ENCODE peak calls at places on chromosomes 3 and 15, in six cellular contexts. One of them, this sample, is unnamed.

GRCh38 chr3:133486658-133487057 is 86.8 kb downstream of the BFSP2 start:
- DNase-seq in HepG2: no peak
- DNase-seq in K562: no peak
- DNase-seq in GM12892: no peak
- DNase-seq in H1: no peak
- DNase-seq in GM12878: no peak
- DNase-seq in this sample: no peak

GRCh38 chr15:71154607-71155200 is 39.4 kb downstream of the THSD4 start:
- DNase-seq in HepG2: no peak
- DNase-seq in K562: no peak
- DNase-seq in GM12892: no peak
- DNase-seq in H1: no peak
- DNase-seq in GM12878: no peak
- DNase-seq in this sample: no peak

GRCh38 chr3:128559486-128560225 is 66.7 kb upstream of the GATA2 start:
- DNase-seq in HepG2: no peak
- DNase-seq in K562: no peak
- DNase-seq in GM12892: no peak
- DNase-seq in H1: no peak
- DNase-seq in GM12878: no peak
- DNase-seq in this sample: no peak

GRCh38 chr3:185328324-185329004 is 34.5 kb upstream of the MAP3K13 start:
- DNase-seq in HepG2: peak; percentile 94
- DNase-seq in K562: no peak
- DNase-seq in GM12892: no peak
- DNase-seq in H1: no peak
- DNase-seq in GM12878: no peak
- DNase-seq in this sample: no peak

GRCh38 chr3:38136272-38136806 is 588 bp downstream of the ACAA1 start:
- DNase-seq in HepG2: no peak
- DNase-seq in K562: peak; percentile 57
- DNase-seq in GM12892: no peak
- DNase-seq in H1: no peak
- DNase-seq in GM12878: no peak
- DNase-seq in this sample: no peak

GRCh38 chr3:30035935-30036567 is 570.4 kb upstream of the TGFBR2 start:
- DNase-seq in HepG2: no peak
- DNase-seq in K562: no peak
- DNase-seq in GM12892: no peak
- DNase-seq in H1: no peak
- DNase-seq in GM12878: no peak
- DNase-seq in this sample: no peak

GRCh38 chr3:124084398-124084881 is 92.5 kb upstream of the ROPN1 start:
- DNase-seq in HepG2: no peak
- DNase-seq in K562: no peak
- DNase-seq in GM12892: no peak
- DNase-seq in H1: no peak
- DNase-seq in GM12878: no peak
- DNase-seq in this sample: no peak

GRCh38 chr3:57464801-57465200 is 79.3 kb downstream of the DNAH12 start:
- DNase-seq in HepG2: peak; percentile 14
- DNase-seq in K562: no peak
- DNase-seq in GM12892: no peak
- DNase-seq in H1: no peak
- DNase-seq in GM12878: no peak
- DNase-seq in this sample: no peak

GRCh38 chr15:62848631-62849050 is 193.9 kb upstream of the TPM1 start:
- DNase-seq in HepG2: peak; percentile 13
- DNase-seq in K562: no peak
- DNase-seq in GM12892: no peak
- DNase-seq in H1: peak; percentile 41
- DNase-seq in GM12878: no peak
- DNase-seq in this sample: no peak

GRCh38 chr15:86916671-86917450 is 837.2 kb downstream of the AGBL1 start:
- DNase-seq in HepG2: no peak
- DNase-seq in K562: no peak
- DNase-seq in GM12892: no peak
- DNase-seq in H1: no peak
- DNase-seq in GM12878: no peak
- DNase-seq in this sample: no peak

GRCh38 chr15:89136084-89136806 is 48.0 kb downstream of the ABHD2 start:
- DNase-seq in HepG2: no peak
- DNase-seq in K562: no peak
- DNase-seq in GM12892: no peak
- DNase-seq in H1: no peak
- DNase-seq in GM12878: no peak
- DNase-seq in this sample: no peak

GRCh38 chr15:89129816-89130134 is 41.5 kb downstream of the ABHD2 start:
- DNase-seq in HepG2: no peak
- DNase-seq in K562: no peak
- DNase-seq in GM12892: no peak
- DNase-seq in H1: no peak
- DNase-seq in GM12878: no peak
- DNase-seq in this sample: no peak

GRCh38 chr15:89129123-89129815 is 41.0 kb downstream of the ABHD2 start:
- DNase-seq in HepG2: no peak
- DNase-seq in K562: peak; percentile 55
- DNase-seq in GM12892: peak; percentile 32
- DNase-seq in H1: peak; percentile 80
- DNase-seq in GM12878: no peak
- DNase-seq in this sample: peak; percentile 30

GRCh38 chr15:89130194-89130593 is 41.9 kb downstream of the ABHD2 start:
- DNase-seq in HepG2: no peak
- DNase-seq in K562: no peak
- DNase-seq in GM12892: no peak
- DNase-seq in H1: no peak
- DNase-seq in GM12878: no peak
- DNase-seq in this sample: no peak

GRCh38 chr15:89132611-89133242 is 44.5 kb downstream of the ABHD2 start:
- DNase-seq in HepG2: peak; percentile 42
- DNase-seq in K562: no peak
- DNase-seq in GM12892: no peak
- DNase-seq in H1: no peak
- DNase-seq in GM12878: no peak
- DNase-seq in this sample: no peak
- TF ChIP-seq POLR2A in HepG2: no peak
- TF ChIP-seq POLR2A in K562: no peak
- TF ChIP-seq POLR2A in GM12892: no peak
- TF ChIP-seq POLR2A in H1: no peak
- TF ChIP-seq POLR2A in GM12878: no peak
- TF ChIP-seq POLR2A in this sample: no peak

GRCh38 chr3:39760325-39760724 is 49.1 kb upstream of the MYRIP start:
- DNase-seq in HepG2: no peak
- DNase-seq in K562: no peak
- DNase-seq in GM12892: no peak
- DNase-seq in H1: no peak
- DNase-seq in GM12878: no peak
- DNase-seq in this sample: no peak

GRCh38 chr3:39753361-39753760 is 56.0 kb upstream of the MYRIP start:
- DNase-seq in HepG2: no peak
- DNase-seq in K562: no peak
- DNase-seq in GM12892: no peak
- DNase-seq in H1: no peak
- DNase-seq in GM12878: no peak
- DNase-seq in this sample: no peak

GRCh38 chr3:39755100-39755499 is 54.3 kb upstream of the MYRIP start:
- DNase-seq in HepG2: no peak
- DNase-seq in K562: no peak
- DNase-seq in GM12892: no peak
- DNase-seq in H1: no peak
- DNase-seq in GM12878: no peak
- DNase-seq in this sample: no peak

GRCh38 chr3:39754549-39754948 is 54.9 kb upstream of the MYRIP start:
- DNase-seq in HepG2: no peak
- DNase-seq in K562: no peak
- DNase-seq in GM12892: no peak
- DNase-seq in H1: no peak
- DNase-seq in GM12878: no peak
- DNase-seq in this sample: no peak

GRCh38 chr3:39757312-39757711 is 52.1 kb upstream of the MYRIP start:
- DNase-seq in HepG2: no peak
- DNase-seq in K562: no peak
- DNase-seq in GM12892: no peak
- DNase-seq in H1: no peak
- DNase-seq in GM12878: no peak
- DNase-seq in this sample: no peak
- TF ChIP-seq TAF1 in HepG2: no peak
- TF ChIP-seq TAF1 in K562: no peak
- TF ChIP-seq TAF1 in GM12892: no peak
- TF ChIP-seq TAF1 in H1: no peak
- TF ChIP-seq TAF1 in GM12878: no peak
- TF ChIP-seq TAF1 in this sample: no peak

GRCh38 chr3:8458711-8459110 is 42.9 kb upstream of the LMCD1 start:
- DNase-seq in HepG2: no peak
- DNase-seq in K562: no peak
- DNase-seq in GM12892: no peak
- DNase-seq in H1: no peak
- DNase-seq in GM12878: no peak
- DNase-seq in this sample: no peak

GRCh38 chr3:8460050-8460708 is 41.4 kb upstream of the LMCD1 start:
- DNase-seq in HepG2: no peak
- DNase-seq in K562: no peak
- DNase-seq in GM12892: no peak
- DNase-seq in H1: no peak
- DNase-seq in GM12878: no peak
- DNase-seq in this sample: no peak

GRCh38 chr3:8458235-8458634 is 43.4 kb upstream of the LMCD1 start:
- DNase-seq in HepG2: no peak
- DNase-seq in K562: no peak
- DNase-seq in GM12892: no peak
- DNase-seq in H1: no peak
- DNase-seq in GM12878: no peak
- DNase-seq in this sample: no peak

GRCh38 chr3:8464668-8465067 is 37.0 kb upstream of the LMCD1 start:
- DNase-seq in HepG2: no peak
- DNase-seq in K562: no peak
- DNase-seq in GM12892: no peak
- DNase-seq in H1: no peak
- DNase-seq in GM12878: no peak
- DNase-seq in this sample: no peak

DNA sequence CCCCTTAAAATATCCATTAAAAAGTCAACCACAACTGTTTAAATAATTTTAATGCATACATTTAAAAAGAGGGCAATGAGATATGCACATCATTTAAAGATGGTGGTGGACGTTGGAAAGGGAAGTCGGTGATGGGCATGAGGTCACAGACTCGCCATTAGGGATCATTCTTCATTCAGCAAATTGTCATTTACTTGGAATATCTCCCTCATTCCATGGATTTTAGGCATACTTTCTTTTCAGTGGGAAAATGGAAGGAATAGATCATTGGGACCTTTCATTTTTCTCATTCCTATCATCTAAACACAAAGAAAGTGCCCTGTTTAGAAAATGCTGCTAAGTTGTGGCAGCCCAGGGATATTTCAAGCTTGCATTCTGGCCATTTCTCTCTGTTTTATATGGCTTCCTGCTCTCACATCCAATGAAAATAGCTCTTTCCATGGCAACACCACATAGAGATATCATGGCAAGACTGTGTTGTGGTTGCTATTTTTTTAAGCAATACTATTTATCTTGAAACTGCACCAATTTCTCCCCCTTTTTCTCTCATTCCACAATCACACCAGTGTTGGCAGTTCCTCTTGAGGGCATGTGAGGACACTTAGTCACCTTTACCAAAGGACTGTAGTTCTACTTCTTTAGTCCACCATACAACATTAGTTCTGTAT is 40.7 kb upstream of the LMCD1 start:
- DNase-seq in HepG2: no peak
- DNase-seq in K562: no peak
- DNase-seq in GM12892: no peak
- DNase-seq in H1: no peak
- DNase-seq in GM12878: no peak
- DNase-seq in this sample: no peak
- TF ChIP-seq POLR2A in HepG2: no peak
- TF ChIP-seq POLR2A in K562: no peak
- TF ChIP-seq POLR2A in GM12892: no peak
- TF ChIP-seq POLR2A in H1: no peak
- TF ChIP-seq POLR2A in GM12878: no peak
- TF ChIP-seq POLR2A in this sample: no peak

GRCh38 chr3:112508261-112508660 is 9.0 kb upstream of the BTLA start:
- DNase-seq in HepG2: no peak
- DNase-seq in K562: no peak
- DNase-seq in GM12892: no peak
- DNase-seq in H1: no peak
- DNase-seq in GM12878: no peak
- DNase-seq in this sample: no peak
- TF ChIP-seq TAF1 in HepG2: no peak
- TF ChIP-seq TAF1 in K562: no peak
- TF ChIP-seq TAF1 in GM12892: no peak
- TF ChIP-seq TAF1 in H1: no peak
- TF ChIP-seq TAF1 in GM12878: no peak
- TF ChIP-seq TAF1 in this sample: no peak

This sample was measured in GM12891.